ENCODE peak calls at places on chromosomes 16 and 17, in seven cellular contexts. W is sigmoid colon, D is body of pancreas, B is upper lobe of left lung, M is testis, G is HepG2, K is Peyer's patch. R is an unnamed sample.
A peak's percentile ranks its signal among the peaks of the same experiment; 100 is the strongest.

GRCh38 chr17:78466786-78467715 is 88.6 kb downstream of the PGS1 start:
- DNase-seq in D (no peak), W (no peak), B (no peak), M (no peak), K (no peak), G (no peak), R (no peak)

GRCh38 chr17:58092101-58092796 is 9.0 kb downstream of the DYNLL2 start:
- DNase-seq in B (no peak), M (no peak), D (no peak), W (no peak), K (no peak), G (no peak), R (no peak)

GRCh38 chr16:11609474-11610120 is 22.9 kb upstream of the LITAF start:
- DNase-seq in G (no peak), D (no peak), M (no peak), K (no peak), W (no peak), B (no peak), R (peak; percentile 95)

GRCh38 chr17:81223758-81224122 is 975 bp upstream of the CEP131 start:
- DNase-seq in D (no peak), M (peak; percentile 38), K (no peak), G (no peak), W (no peak), B (no peak), R (no peak)

GRCh38 chr16:79318137-79318899 is 282.2 kb downstream of the MAF start:
- DNase-seq in D (no peak), W (no peak), K (no peak), B (no peak), M (no peak), G (no peak), R (no peak)

GRCh38 chr17:57338257-57338919 is 82.1 kb downstream of the MSI2 start:
- DNase-seq in B (no peak), K (no peak), D (no peak), W (no peak), G (no peak), M (no peak), R (no peak)

GRCh38 chr17:15409721-15410247 is 57.6 kb downstream of the CDRT4 start:
- DNase-seq in B (peak; percentile 82), D (peak; percentile 27), M (peak; percentile 60), G (no peak), W (peak; percentile 83), K (no peak), R (peak; percentile 81)

GRCh38 chr16:4375717-4376116 is 4.1 kb downstream of the VASN start:
- DNase-seq in G (no peak), K (no peak), D (peak; percentile 53), W (no peak), M (no peak), B (no peak), R (peak; percentile 48)

GRCh38 chr16:65956100-65956499 is 410.4 kb upstream of the CDH5 start:
- DNase-seq in G (no peak), D (no peak), W (no peak), B (no peak), M (no peak), K (no peak), R (no peak)

GRCh38 chr16:58492735-58493134 is 7.2 kb upstream of the NDRG4 start:
- DNase-seq in D (no peak), K (no peak), M (peak; percentile 58), B (no peak), G (no peak), W (no peak), R (no peak)

GRCh38 chr17:65463242-65463641 is 98.2 kb downstream of the AXIN2 start:
- DNase-seq in W (no peak), M (peak; percentile 84), D (peak; percentile 18), B (no peak), K (no peak), G (no peak), R (peak; percentile 95)

GRCh38 chr16:14307059-14307531 is 236.0 kb downstream of the MRTFB start:
- DNase-seq in W (no peak), M (no peak), G (no peak), K (no peak), D (no peak), B (no peak), R (no peak)

GRCh38 chr16:67884684-67885083 is at the start of gene NRN1L:
- DNase-seq in W (peak; percentile 98), D (peak; percentile 78), K (peak; percentile 75), M (peak; percentile 93), B (peak; percentile 93), G (no peak), R (peak; percentile 76)

GRCh38 chr16:6218855-6219254 is 1113.8 kb upstream of the RBFOX1 start:
- DNase-seq in D (no peak), B (no peak), G (no peak), K (no peak), W (no peak), M (no peak), R (no peak)

GRCh38 chr16:19704321-19705130 is 13.5 kb downstream of the KNOP1 start:
- DNase-seq in G (no peak), M (peak; percentile 67), K (no peak), B (no peak), D (no peak), W (peak; percentile 69), R (no peak)

GRCh38 chr17:58382885-58383248 is 30.9 kb upstream of the SUPT4H1 start:
- DNase-seq in B (no peak), K (no peak), M (no peak), W (no peak), D (no peak), G (no peak), R (no peak)

GRCh38 chr16:54135361-54136275 is 151.0 kb downstream of the IRX3 start:
- DNase-seq in W (no peak), B (no peak), G (no peak), D (no peak), K (no peak), M (no peak), R (no peak)

DNA sequence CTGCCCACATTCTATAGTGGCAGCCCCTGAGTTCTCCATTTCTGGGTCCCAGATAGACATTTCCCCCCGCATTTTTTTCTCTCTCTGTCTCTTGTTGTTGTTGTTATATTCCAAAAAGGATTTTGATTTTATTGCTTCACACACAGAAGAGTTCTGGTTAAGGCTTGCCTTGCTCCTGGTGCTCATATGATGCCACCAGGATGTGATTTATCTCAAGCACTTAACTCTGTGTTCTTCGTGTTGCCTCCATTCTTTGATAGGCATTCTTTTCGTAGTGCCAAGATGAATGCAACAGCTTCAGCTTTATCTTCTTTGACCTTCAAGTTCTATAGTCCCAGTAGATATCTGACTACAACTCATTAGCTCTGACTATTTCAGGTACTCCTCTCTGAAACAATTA is 9.1 kb downstream of the ITGA3 start:
- DNase-seq in M (no peak), K (no peak), D (no peak), B (no peak), W (no peak), G (no peak), R (no peak)
- H3K27ac ChIP-seq in M (no peak overlapping the region), K (no peak overlapping the region), D (no peak overlapping the region), B (peak overlapping the region; percentile 90), W (peak overlapping the region; percentile 91), G (no peak overlapping the region), R (peak overlapping the region; percentile 95)

DNA sequence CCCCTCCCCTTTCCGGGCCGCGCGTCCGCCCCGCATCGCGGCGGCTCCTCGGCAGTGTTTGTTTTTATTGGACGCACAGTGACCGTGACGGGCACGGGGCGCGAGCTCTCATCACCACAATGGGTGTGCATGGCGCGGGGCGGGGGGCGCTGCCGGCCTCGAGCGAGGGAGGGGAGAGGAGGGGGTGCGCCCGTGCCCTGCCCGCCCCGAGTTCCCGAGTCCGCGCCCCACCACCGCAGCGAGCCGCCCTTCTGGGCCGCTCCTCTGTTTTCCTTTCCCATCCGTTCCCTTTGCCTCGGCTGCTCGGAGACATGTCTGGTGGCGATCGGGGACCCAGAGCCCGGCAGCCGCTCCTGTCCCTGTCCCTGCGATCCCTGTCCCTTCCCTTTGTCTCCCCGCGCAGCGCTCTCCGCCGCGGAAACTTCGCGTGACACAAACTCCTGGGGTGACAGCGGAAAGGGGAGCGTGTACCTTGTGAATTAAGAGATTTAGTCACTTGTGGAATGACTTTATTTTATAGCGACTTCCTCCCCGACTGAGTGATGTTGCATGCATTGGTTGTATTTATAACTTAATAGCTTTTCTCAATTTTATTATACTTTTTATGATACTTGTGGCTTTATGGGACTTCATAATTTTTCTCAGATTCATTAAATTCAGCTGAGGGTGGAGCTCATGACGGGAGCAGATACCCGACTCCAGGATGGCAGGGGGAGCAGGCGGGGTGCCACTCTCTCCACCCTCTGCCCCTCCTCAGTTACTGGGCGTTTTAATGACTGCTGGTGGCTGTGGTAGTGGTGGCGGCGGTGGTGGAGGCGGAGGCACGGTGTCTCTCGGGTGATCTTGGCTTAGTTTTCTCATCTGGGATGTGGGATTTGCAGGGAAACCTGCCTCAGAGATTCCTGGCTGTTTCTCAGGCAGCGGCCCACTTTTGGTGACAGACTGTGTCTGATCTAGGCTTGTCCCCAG is 40.8 kb downstream of the MRM1 start:
- DNase-seq in G (no peak), D (no peak), W (no peak), B (peak; percentile 81), M (no peak), K (peak; percentile 57), R (peak; percentile 20)
- H3K4me1 ChIP-seq in G (no peaks in the 10 kb centered on the region), D (peaks cover 15% of the 10 kb centered on the region), W (no peaks in the 10 kb centered on the region), B (peaks cover 13% of the 10 kb centered on the region), M (peaks cover 5% of the 10 kb centered on the region), K (peaks cover 21% of the 10 kb centered on the region), R (peaks cover 12% of the 10 kb centered on the region)

GRCh38 chr17:42155614-42156045 is 841 bp upstream of the RAB5C start:
- DNase-seq in K (no peak), B (no peak), G (no peak), M (no peak), D (no peak), W (no peak), R (no peak)

GRCh38 chr17:42154514-42154883 is 290 bp downstream of the RAB5C start:
- DNase-seq in M (no peak), W (no peak), D (no peak), K (no peak), B (no peak), G (no peak), R (no peak)

GRCh38 chr17:42159796-42160551 is 5.2 kb upstream of the RAB5C start:
- DNase-seq in K (no peak), D (no peak), M (no peak), W (no peak), G (no peak), B (no peak), R (peak; percentile 67)

GRCh38 chr17:42153919-42154491 is 784 bp downstream of the RAB5C start:
- DNase-seq in M (no peak), K (no peak), G (peak; percentile 71), D (no peak), W (no peak), B (no peak), R (no peak)
- TF ChIP-seq POLR2A in M (no peak), K (no peak), G (no peak), D (no peak), W (no peak), B (no peak), R (no peak)

DNA sequence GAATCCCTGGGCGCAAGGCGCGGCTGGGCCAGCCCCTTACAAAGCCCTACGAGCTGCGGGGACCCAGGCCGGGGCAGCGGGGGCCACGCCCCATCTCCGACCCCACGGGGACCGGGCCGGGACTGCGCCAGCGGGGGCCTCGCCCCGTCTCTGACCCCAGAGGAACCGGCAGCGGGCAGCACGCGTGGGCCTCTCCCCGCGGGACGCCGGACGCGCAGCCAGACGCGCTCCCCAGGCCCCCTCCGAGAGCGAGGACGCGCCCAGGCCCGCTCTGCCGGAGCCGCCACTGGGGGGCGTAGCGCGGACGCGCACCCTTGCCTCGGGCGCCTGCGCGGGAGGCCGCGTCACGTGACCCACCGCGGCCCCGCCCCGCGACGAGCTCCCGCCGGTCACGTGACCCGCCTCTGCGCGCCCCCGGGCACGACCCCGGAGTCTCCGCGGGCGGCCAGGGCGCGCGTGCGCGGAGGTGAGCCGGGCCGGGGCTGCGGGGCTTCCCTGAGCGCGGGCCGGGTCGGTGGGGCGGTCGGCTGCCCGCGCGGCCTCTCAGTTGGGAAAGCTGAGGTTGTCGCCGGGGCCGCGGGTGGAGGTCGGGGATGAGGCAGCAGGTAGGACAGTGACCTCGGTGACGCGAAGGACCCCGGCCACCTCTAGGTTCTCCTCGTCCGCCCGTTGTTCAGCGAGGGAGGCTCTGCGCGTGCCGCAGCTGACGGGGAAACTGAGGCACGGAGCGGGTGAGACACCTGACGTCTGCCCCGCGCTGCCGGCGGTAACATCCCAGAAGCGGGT is at the start of gene GAA:
- DNase-seq in B (peak; percentile 98), G (peak; percentile 62), D (peak; percentile 85), M (peak; percentile 87), K (peak; percentile 91), W (peak; percentile 93), R (peak; percentile 81)
- H3K27ac ChIP-seq in B (peak within 1 kb of the TSS; percentile 94), G (peak within 1 kb of the TSS; percentile 68), D (peak within 1 kb of the TSS; percentile 65), M (peak within 1 kb of the TSS; percentile 73), K (peak within 1 kb of the TSS; percentile 82), W (peak within 1 kb of the TSS; percentile 91), R (peak within 1 kb of the TSS; percentile 90)

R was measured in thyroid gland.